ENCODE peak calls at places on chromosomes 12 and 14, in four cellular contexts. One of them, this sample, is unnamed.

GRCh38 chr14:104935026-104935650 is 10.5 kb downstream of the PLD4 start:
- DNase-seq in MM.1S: no peak
- DNase-seq in neural progenitor cell: no peak
- DNase-seq in cardiac fibroblast: no peak
- DNase-seq in this sample: no peak

GRCh38 chr14:93011650-93012317 is 88.8 kb downstream of the CHGA start:
- DNase-seq in cardiac fibroblast: no peak
- DNase-seq in neural progenitor cell: no peak
- DNase-seq in MM.1S: no peak
- DNase-seq in this sample: no peak

GRCh38 chr14:79011920-79012204 is 841.7 kb downstream of the NRXN3 start:
- DNase-seq in MM.1S: no peak
- DNase-seq in cardiac fibroblast: no peak
- DNase-seq in neural progenitor cell: no peak
- DNase-seq in this sample: no peak

GRCh38 chr14:85578925-85579324 is 49.0 kb downstream of the FLRT2 start:
- DNase-seq in cardiac fibroblast: no peak
- DNase-seq in neural progenitor cell: no peak
- DNase-seq in MM.1S: no peak
- DNase-seq in this sample: no peak

GRCh38 chr12:69821441-69822204 is 3.4 kb upstream of the MYRFL start:
- DNase-seq in MM.1S: no peak
- DNase-seq in cardiac fibroblast: peak
- DNase-seq in neural progenitor cell: no peak
- DNase-seq in this sample: no peak

GRCh38 chr12:119318811-119319210 is 15.7 kb upstream of the CCDC60 start:
- DNase-seq in neural progenitor cell: no peak
- DNase-seq in MM.1S: no peak
- DNase-seq in cardiac fibroblast: no peak
- DNase-seq in this sample: no peak

GRCh38 chr12:68364893-68365725 is 32.9 kb upstream of the MDM1 start:
- DNase-seq in cardiac fibroblast: peak
- DNase-seq in MM.1S: peak
- DNase-seq in neural progenitor cell: peak
- DNase-seq in this sample: peak

GRCh38 chr14:85599939-85600338 is 70.0 kb downstream of the FLRT2 start:
- DNase-seq in MM.1S: no peak
- DNase-seq in neural progenitor cell: no peak
- DNase-seq in cardiac fibroblast: peak
- DNase-seq in this sample: no peak

GRCh38 chr12:27048822-27049752 is 26.7 kb downstream of the MED21 start:
- DNase-seq in MM.1S: no peak
- DNase-seq in cardiac fibroblast: peak
- DNase-seq in neural progenitor cell: no peak
- DNase-seq in this sample: no peak

GRCh38 chr14:76919431-76919810 is 93.2 kb downstream of the LRRC74A start:
- DNase-seq in MM.1S: no peak
- DNase-seq in cardiac fibroblast: no peak
- DNase-seq in neural progenitor cell: no peak
- DNase-seq in this sample: no peak

GRCh38 chr14:105410642-105411016 is 9.0 kb upstream of the MTA1 start:
- DNase-seq in neural progenitor cell: no peak
- DNase-seq in MM.1S: no peak
- DNase-seq in cardiac fibroblast: no peak
- DNase-seq in this sample: no peak

GRCh38 chr14:69708586-69709169 is 58.3 kb upstream of the SRSF5 start:
- DNase-seq in cardiac fibroblast: no peak
- DNase-seq in neural progenitor cell: peak
- DNase-seq in MM.1S: no peak
- DNase-seq in this sample: no peak

GRCh38 chr14:104296388-104297312 is 158.3 kb downstream of the KIF26A start:
- DNase-seq in neural progenitor cell: no peak
- DNase-seq in MM.1S: no peak
- DNase-seq in cardiac fibroblast: no peak
- DNase-seq in this sample: no peak

GRCh38 chr12:42588981-42589464 is 523 bp downstream of the PRICKLE1 start:
- DNase-seq in MM.1S: no peak
- DNase-seq in neural progenitor cell: peak
- DNase-seq in cardiac fibroblast: peak
- DNase-seq in this sample: peak

GRCh38 chr12:65308001-65308400 is 29.5 kb downstream of the MSRB3 start:
- DNase-seq in MM.1S: no peak
- DNase-seq in cardiac fibroblast: peak
- DNase-seq in neural progenitor cell: no peak
- DNase-seq in this sample: no peak

GRCh38 chr12:2691001-2691339 is 103.8 kb upstream of the FKBP4 start:
- DNase-seq in neural progenitor cell: peak
- DNase-seq in MM.1S: peak
- DNase-seq in cardiac fibroblast: no peak
- DNase-seq in this sample: no peak

GRCh38 chr12:21771311-21771710 is 3.2 kb downstream of the KCNJ8 start:
- DNase-seq in MM.1S: no peak
- DNase-seq in cardiac fibroblast: peak
- DNase-seq in neural progenitor cell: no peak
- DNase-seq in this sample: no peak

GRCh38 chr14:23750357-23750756 is 114.2 kb downstream of the DHRS2 start:
- DNase-seq in neural progenitor cell: no peak
- DNase-seq in MM.1S: no peak
- DNase-seq in cardiac fibroblast: no peak
- DNase-seq in this sample: no peak

GRCh38 chr14:44700184-44700583 is 193.1 kb upstream of the FSCB start:
- DNase-seq in neural progenitor cell: no peak
- DNase-seq in MM.1S: no peak
- DNase-seq in cardiac fibroblast: peak
- DNase-seq in this sample: no peak

GRCh38 chr12:53169644-53170043 is 10.9 kb upstream of the ZNF740 start:
- DNase-seq in cardiac fibroblast: no peak
- DNase-seq in neural progenitor cell: no peak
- DNase-seq in MM.1S: no peak
- DNase-seq in this sample: peak

GRCh38 chr12:28222081-28222700 is 31.9 kb downstream of the CCDC91 start:
- DNase-seq in cardiac fibroblast: no peak
- DNase-seq in neural progenitor cell: no peak
- DNase-seq in MM.1S: no peak
- DNase-seq in this sample: no peak

GRCh38 chr14:23353433-23353780 is 720 bp upstream of the SLC22A17 start:
- DNase-seq in neural progenitor cell: no peak
- DNase-seq in MM.1S: no peak
- DNase-seq in cardiac fibroblast: no peak
- DNase-seq in this sample: no peak

DNA sequence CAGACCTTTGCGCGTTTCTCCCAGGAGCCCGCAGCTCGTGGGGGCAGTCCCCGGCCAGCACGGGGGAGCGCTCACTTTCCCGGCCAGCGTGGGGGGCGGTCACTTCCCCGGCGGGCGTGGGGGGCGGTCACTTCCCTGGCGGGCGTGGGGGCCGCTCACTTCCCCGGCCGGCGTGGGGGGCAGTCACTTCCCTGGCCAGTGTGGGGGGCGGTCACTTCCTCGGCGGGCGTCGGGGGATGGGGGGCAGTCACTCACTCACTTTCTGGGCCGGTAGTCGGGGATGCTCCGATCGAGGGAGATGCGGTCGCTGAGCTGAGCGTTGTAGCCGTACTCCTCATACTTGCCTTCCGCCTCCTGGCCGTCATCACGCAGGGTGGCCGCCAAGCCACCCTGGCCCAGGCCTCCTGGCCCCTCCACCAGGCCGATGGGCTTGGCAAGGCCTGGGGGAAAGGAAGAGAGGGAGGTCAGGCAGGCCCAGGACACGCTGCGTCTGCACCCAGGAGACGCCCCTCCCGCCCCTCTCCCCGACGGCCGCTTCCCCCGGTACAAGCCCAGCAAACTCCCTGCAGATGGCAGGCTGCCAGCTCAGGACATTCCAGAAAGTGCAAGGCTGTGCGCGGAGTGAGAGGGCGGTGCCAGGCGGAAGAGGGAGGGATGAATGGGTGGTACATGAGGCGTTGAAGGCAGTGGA is 43.3 kb downstream of the GALNT9 start:
- DNase-seq in cardiac fibroblast: peak
- DNase-seq in neural progenitor cell: peak
- DNase-seq in MM.1S: no peak
- DNase-seq in this sample: peak
- H3K4me3 ChIP-seq in cardiac fibroblast: peak
- H3K4me3 ChIP-seq in neural progenitor cell: no peak
- H3K4me3 ChIP-seq in MM.1S: no peak
- H3K4me3 ChIP-seq in this sample: peak

GRCh38 chr14:96578619-96579018 is 76.4 kb downstream of the PAPOLA start:
- DNase-seq in MM.1S: no peak
- DNase-seq in cardiac fibroblast: no peak
- DNase-seq in neural progenitor cell: no peak
- DNase-seq in this sample: no peak
- TF ChIP-seq CTCF in MM.1S: no peak
- TF ChIP-seq CTCF in cardiac fibroblast: no peak
- TF ChIP-seq CTCF in neural progenitor cell: no peak
- TF ChIP-seq CTCF in this sample: no peak

GRCh38 chr12:93156091-93156490 is 221.6 kb upstream of the NUDT4 start:
- DNase-seq in MM.1S: no peak
- DNase-seq in cardiac fibroblast: no peak
- DNase-seq in neural progenitor cell: no peak
- DNase-seq in this sample: no peak
- H3K4me3 ChIP-seq in MM.1S: no peak
- H3K4me3 ChIP-seq in cardiac fibroblast: no peak
- H3K4me3 ChIP-seq in neural progenitor cell: no peak
- H3K4me3 ChIP-seq in this sample: no peak

GRCh38 chr14:55115433-55115832 is 13.6 kb upstream of the LGALS3 start:
- DNase-seq in cardiac fibroblast: no peak
- DNase-seq in MM.1S: no peak
- DNase-seq in neural progenitor cell: no peak
- DNase-seq in this sample: no peak

GRCh38 chr14:55109846-55110245 is 19.2 kb upstream of the LGALS3 start:
- DNase-seq in MM.1S: no peak
- DNase-seq in neural progenitor cell: no peak
- DNase-seq in cardiac fibroblast: no peak
- DNase-seq in this sample: no peak

GRCh38 chr14:55107766-55108554 is 21.1 kb upstream of the LGALS3 start:
- DNase-seq in MM.1S: no peak
- DNase-seq in cardiac fibroblast: peak
- DNase-seq in neural progenitor cell: no peak
- DNase-seq in this sample: peak

GRCh38 chr14:55114720-55115119 is 14.3 kb upstream of the LGALS3 start:
- DNase-seq in cardiac fibroblast: no peak
- DNase-seq in MM.1S: no peak
- DNase-seq in neural progenitor cell: no peak
- DNase-seq in this sample: no peak

GRCh38 chr14:55111122-55111705 is 17.8 kb upstream of the LGALS3 start:
- DNase-seq in MM.1S: no peak
- DNase-seq in cardiac fibroblast: no peak
- DNase-seq in neural progenitor cell: no peak
- DNase-seq in this sample: no peak
- TF ChIP-seq CTCF in MM.1S: no peak
- TF ChIP-seq CTCF in cardiac fibroblast: no peak
- TF ChIP-seq CTCF in neural progenitor cell: no peak
- TF ChIP-seq CTCF in this sample: no peak

DNA sequence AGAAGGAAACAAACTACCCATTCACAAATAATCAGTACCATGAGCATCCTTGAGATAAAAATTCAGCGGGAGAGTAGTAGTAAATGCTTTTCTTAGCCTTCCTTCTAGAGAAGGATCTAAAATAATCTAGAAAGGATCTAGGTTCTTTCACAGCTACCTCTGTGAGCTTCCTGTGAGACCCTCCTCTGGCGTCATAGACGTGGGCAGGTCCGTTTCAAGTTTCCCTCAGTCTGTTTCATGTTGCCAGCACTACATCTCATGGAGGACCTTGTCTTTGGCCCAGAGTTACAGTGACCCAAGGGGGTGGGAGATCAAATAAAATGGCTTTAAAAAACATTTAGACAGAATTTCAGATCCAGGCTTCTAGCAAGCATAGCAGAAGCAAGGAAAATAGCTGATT is 13.6 kb downstream of the DAAM1 start:
- DNase-seq in MM.1S: no peak
- DNase-seq in neural progenitor cell: no peak
- DNase-seq in cardiac fibroblast: no peak
- DNase-seq in this sample: no peak
- H3K4me3 ChIP-seq in MM.1S: no peak
- H3K4me3 ChIP-seq in neural progenitor cell: no peak
- H3K4me3 ChIP-seq in cardiac fibroblast: no peak
- H3K4me3 ChIP-seq in this sample: no peak

GRCh38 chr14:91255026-91255695 is 10.7 kb upstream of the GPR68 start:
- DNase-seq in cardiac fibroblast: no peak
- DNase-seq in neural progenitor cell: no peak
- DNase-seq in MM.1S: no peak
- DNase-seq in this sample: no peak
- TF ChIP-seq CTCF in cardiac fibroblast: no peak
- TF ChIP-seq CTCF in neural progenitor cell: no peak
- TF ChIP-seq CTCF in MM.1S: no peak
- TF ChIP-seq CTCF in this sample: no peak

GRCh38 chr14:50061664-50062437 is 54.5 kb downstream of the VCPKMT start:
- DNase-seq in neural progenitor cell: no peak
- DNase-seq in MM.1S: no peak
- DNase-seq in cardiac fibroblast: peak
- DNase-seq in this sample: no peak
- H3K4me3 ChIP-seq in neural progenitor cell: no peak
- H3K4me3 ChIP-seq in MM.1S: no peak
- H3K4me3 ChIP-seq in cardiac fibroblast: no peak
- H3K4me3 ChIP-seq in this sample: no peak

DNA sequence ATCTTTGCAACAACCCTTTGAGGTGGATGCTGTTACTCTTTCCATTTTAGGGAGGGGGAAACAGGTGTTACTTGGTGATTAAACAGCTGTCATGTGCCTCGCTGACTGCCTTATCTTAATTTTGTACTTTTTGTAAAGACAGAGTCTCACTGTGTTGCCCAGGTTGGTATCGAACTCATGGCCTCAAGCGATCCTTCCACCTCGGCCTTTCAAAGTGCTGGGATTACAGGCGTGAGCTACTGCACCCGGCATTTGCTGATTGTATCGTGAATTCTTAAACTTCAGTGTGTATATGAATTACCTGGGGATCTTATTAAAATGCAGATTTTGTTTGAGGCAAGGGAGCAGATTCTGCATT is 656 bp downstream of the PSMD9 start:
- DNase-seq in cardiac fibroblast: no peak
- DNase-seq in MM.1S: no peak
- DNase-seq in neural progenitor cell: no peak
- DNase-seq in this sample: no peak
- TF ChIP-seq CTCF in cardiac fibroblast: no peak
- TF ChIP-seq CTCF in MM.1S: no peak
- TF ChIP-seq CTCF in neural progenitor cell: no peak
- TF ChIP-seq CTCF in this sample: no peak